ENCODE peak calls at places on chromosome 22, in six cellular contexts. One of them, this sample, is unnamed.

GRCh38 chr22:46454910-46455269 is 82.5 kb downstream of the CELSR1 start:
- DNase-seq in omental fat pad: no peak
- DNase-seq in NCI-H345: no peak
- DNase-seq in nucleus accumbens: no peak
- DNase-seq in Karpas-422: no peak
- DNase-seq in NCI-H526: no peak
- DNase-seq in this sample: no peak

GRCh38 chr22:31233001-31233400 is 20.9 kb downstream of the LIMK2 start:
- DNase-seq in omental fat pad: no peak
- DNase-seq in NCI-H345: no peak
- DNase-seq in nucleus accumbens: no peak
- DNase-seq in Karpas-422: no peak
- DNase-seq in NCI-H526: no peak
- DNase-seq in this sample: no peak

GRCh38 chr22:45983797-45984196 is 6.8 kb upstream of the WNT7B start:
- DNase-seq in omental fat pad: no peak
- DNase-seq in NCI-H345: no peak
- DNase-seq in nucleus accumbens: no peak
- DNase-seq in Karpas-422: no peak
- DNase-seq in NCI-H526: no peak
- DNase-seq in this sample: no peak

GRCh38 chr22:23258826-23259170 is 78.5 kb downstream of the BCR start:
- DNase-seq in omental fat pad: no peak
- DNase-seq in NCI-H345: no peak
- DNase-seq in nucleus accumbens: no peak
- DNase-seq in Karpas-422: no peak
- DNase-seq in NCI-H526: no peak
- DNase-seq in this sample: no peak

GRCh38 chr22:25629613-25630012 is 65.1 kb downstream of the GRK3 start:
- DNase-seq in omental fat pad: no peak
- DNase-seq in NCI-H345: no peak
- DNase-seq in nucleus accumbens: no peak
- DNase-seq in Karpas-422: no peak
- DNase-seq in NCI-H526: no peak
- DNase-seq in this sample: no peak

GRCh38 chr22:36933629-36934028 is 20.2 kb downstream of the CSF2RB start:
- DNase-seq in omental fat pad: no peak
- DNase-seq in NCI-H345: no peak
- DNase-seq in nucleus accumbens: no peak
- DNase-seq in Karpas-422: no peak
- DNase-seq in NCI-H526: no peak
- DNase-seq in this sample: no peak

GRCh38 chr22:28594784-28595324 is 84.8 kb downstream of the TTC28 start:
- DNase-seq in omental fat pad: no peak
- DNase-seq in NCI-H345: peak; percentile 40
- DNase-seq in nucleus accumbens: no peak
- DNase-seq in Karpas-422: peak; percentile 79
- DNase-seq in NCI-H526: peak; percentile 12
- DNase-seq in this sample: no peak

GRCh38 chr22:17787159-17788022 is 13.1 kb upstream of the BID start:
- DNase-seq in omental fat pad: no peak
- DNase-seq in NCI-H345: no peak
- DNase-seq in nucleus accumbens: no peak
- DNase-seq in Karpas-422: no peak
- DNase-seq in NCI-H526: no peak
- DNase-seq in this sample: no peak

GRCh38 chr22:27171212-27171611 is 513.8 kb downstream of the MIAT start:
- DNase-seq in omental fat pad: no peak
- DNase-seq in NCI-H345: no peak
- DNase-seq in nucleus accumbens: no peak
- DNase-seq in Karpas-422: no peak
- DNase-seq in NCI-H526: no peak
- DNase-seq in this sample: no peak

GRCh38 chr22:49689858-49690257 is 137.8 kb downstream of the BRD1 start:
- DNase-seq in omental fat pad: no peak
- DNase-seq in NCI-H345: no peak
- DNase-seq in nucleus accumbens: no peak
- DNase-seq in Karpas-422: no peak
- DNase-seq in NCI-H526: no peak
- DNase-seq in this sample: no peak

GRCh38 chr22:20766530-20766929 is 7.4 kb upstream of the SERPIND1 start:
- DNase-seq in omental fat pad: no peak
- DNase-seq in NCI-H345: no peak
- DNase-seq in nucleus accumbens: no peak
- DNase-seq in Karpas-422: no peak
- DNase-seq in NCI-H526: no peak
- DNase-seq in this sample: no peak

This sample was measured in hypothalamus.